ENCODE peak calls at places on chromosomes 6 and 20, in seven cellular contexts. W is tibial artery, M is heart left ventricle, A is uterus, N is PC-3, R is RWPE2, Z is right lobe of liver. F is an unnamed sample. For H3K4me1 and H3K36me3, the result is how much of the 10 kb centered on the place peaks cover.

GRCh38 chr20:9966966-9967365 is 67.8 kb upstream of the ANKEF1 start:
- DNase-seq in Z (no peak), R (no peak), W (no peak), N (peak), M (no peak), A (no peak), F (no peak)

GRCh38 chr6:161949531-161949930 is 675.7 kb upstream of the AGPAT4 start:
- DNase-seq in Z (no peak), R (no peak), W (no peak), N (no peak), M (no peak), A (no peak), F (no peak)

GRCh38 chr6:166032366-166033171 is 135.1 kb downstream of the TBXT start:
- DNase-seq in W (no peak), N (peak), R (no peak), M (peak), A (peak), Z (no peak), F (peak)

GRCh38 chr20:32189691-32190607 is 17.6 kb downstream of the PLAGL2 start:
- DNase-seq in R (peak), N (no peak), Z (peak), M (peak), A (peak), W (peak), F (peak)

GRCh38 chr6:20564777-20565176 is 30.5 kb downstream of the CDKAL1 start:
- DNase-seq in W (no peak), A (no peak), N (no peak), Z (no peak), M (no peak), R (no peak), F (no peak)

GRCh38 chr6:3825851-3826581 is 23.2 kb upstream of the FAM50B start:
- DNase-seq in R (peak), Z (peak), A (peak), W (peak), N (peak), M (peak), F (peak)

GRCh38 chr6:161138545-161139303 is 135.1 kb downstream of the AGPAT4 start:
- DNase-seq in R (no peak), Z (no peak), W (no peak), A (no peak), N (no peak), M (no peak), F (no peak)

GRCh38 chr6:163356324-163356723 is 58.2 kb upstream of the QKI start:
- DNase-seq in A (no peak), R (no peak), M (peak), W (peak), Z (peak), N (peak), F (peak)

GRCh38 chr6:30844118-30844535 is 40.2 kb upstream of the DDR1 start:
- DNase-seq in N (no peak), R (no peak), A (no peak), Z (no peak), M (no peak), W (no peak), F (no peak)

GRCh38 chr6:3320238-3320637 is 61.5 kb downstream of the PSMG4 start:
- DNase-seq in Z (no peak), R (no peak), A (no peak), N (no peak), W (no peak), M (no peak), F (no peak)

GRCh38 chr20:25399038-25399430 is 8.4 kb upstream of the ABHD12 start:
- DNase-seq in Z (no peak), M (peak), R (no peak), N (peak), W (peak), A (peak), F (no peak)

GRCh38 chr6:165884813-165885765 is 222.0 kb upstream of the PDE10A start:
- DNase-seq in A (peak), N (peak), W (peak), R (no peak), M (peak), Z (peak), F (peak)

GRCh38 chr20:1636621-1637020 is 16.8 kb upstream of the SIRPB1 start:
- DNase-seq in M (no peak), R (no peak), W (no peak), A (no peak), N (no peak), Z (no peak), F (no peak)

GRCh38 chr20:51695574-51696303 is 72.5 kb downstream of the ATP9A start:
- DNase-seq in N (peak), A (no peak), R (peak), Z (no peak), M (no peak), W (no peak), F (no peak)

GRCh38 chr6:102986086-102986485 is 1592.6 kb downstream of the GRIK2 start:
- DNase-seq in R (no peak), M (no peak), Z (no peak), A (no peak), N (no peak), W (no peak), F (no peak)

GRCh38 chr20:64100946-64101688 is 6.2 kb downstream of the NPBWR2 start:
- DNase-seq in R (peak), M (no peak), W (no peak), A (no peak), N (no peak), Z (no peak), F (no peak)

GRCh38 chr20:33079267-33079666 is at the start of gene BPIFB4:
- DNase-seq in A (no peak), R (no peak), N (peak), M (no peak), Z (no peak), W (no peak), F (no peak)

GRCh38 chr20:53900380-53900999 is 169.9 kb downstream of the BCAS1 start:
- DNase-seq in M (no peak), Z (no peak), R (no peak), A (no peak), W (no peak), N (peak), F (no peak)

GRCh38 chr6:10740061-10740460 is 7.5 kb upstream of the TMEM14B start:
- DNase-seq in W (no peak), R (no peak), N (no peak), A (no peak), M (no peak), Z (no peak), F (no peak)

GRCh38 chr20:11180186-11180585 is 506.4 kb upstream of the JAG1 start:
- DNase-seq in W (no peak), M (no peak), N (no peak), A (no peak), Z (no peak), R (no peak), F (no peak)

GRCh38 chr20:11182715-11183114 is 508.9 kb upstream of the JAG1 start:
- DNase-seq in Z (no peak), R (no peak), A (no peak), W (peak), N (no peak), M (no peak), F (no peak)

GRCh38 chr20:11176431-11176830 is 502.6 kb upstream of the JAG1 start:
- DNase-seq in M (no peak), A (no peak), W (no peak), Z (no peak), N (peak), R (no peak), F (no peak)

GRCh38 chr20:11181964-11182363 is 508.2 kb upstream of the JAG1 start:
- DNase-seq in N (no peak), W (no peak), R (no peak), A (no peak), Z (no peak), M (no peak), F (no peak)

DNA sequence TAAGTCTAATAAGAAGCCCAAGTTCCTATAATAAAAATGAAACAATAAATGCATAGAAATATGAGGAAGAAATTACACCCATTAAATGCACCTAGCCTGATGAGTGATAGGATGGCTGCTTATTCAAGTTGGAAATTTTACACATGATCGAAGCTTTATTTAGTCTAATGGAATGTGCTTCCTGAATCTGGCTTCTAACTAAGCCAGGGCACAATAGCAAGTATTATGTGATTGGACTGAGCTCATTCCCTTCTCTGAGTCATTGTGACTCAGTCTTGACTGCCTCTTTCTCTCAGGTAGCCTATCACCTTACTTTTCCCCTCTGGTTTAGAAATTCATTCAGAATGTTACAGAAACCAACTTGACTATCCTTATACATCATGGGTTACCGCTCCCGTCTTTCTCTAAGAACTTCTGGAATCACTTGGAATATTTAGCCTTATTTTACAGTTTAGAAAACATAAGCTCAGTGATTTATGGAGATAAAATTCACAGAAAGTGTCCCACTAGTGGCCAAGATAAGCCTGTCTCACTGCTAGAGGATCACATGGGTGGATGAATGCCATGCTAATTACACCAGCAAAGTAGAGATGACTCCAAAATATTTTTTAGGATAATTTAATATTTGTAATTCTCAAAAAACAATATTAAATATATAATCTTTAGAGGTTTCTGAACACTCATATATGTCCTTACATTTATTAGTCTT is 505.3 kb upstream of the JAG1 start:
- DNase-seq in R (no peak), N (peak), A (no peak), Z (no peak), W (no peak), M (no peak), F (no peak)
- TF ChIP-seq CTCF in R (peak), N (peak), A (no peak), Z (no peak), W (no peak), M (no peak), F (no peak)

GRCh38 chr6:108578595-108579038 is 17.9 kb downstream of the FOXO3 start:
- DNase-seq in W (no peak), N (no peak), M (no peak), Z (peak), R (no peak), A (no peak), F (no peak)

GRCh38 chr6:108578166-108578565 is 17.4 kb downstream of the FOXO3 start:
- DNase-seq in M (no peak), Z (no peak), R (no peak), A (no peak), N (no peak), W (no peak), F (no peak)

GRCh38 chr6:108576724-108577123 is 16.0 kb downstream of the FOXO3 start:
- DNase-seq in R (no peak), M (no peak), Z (no peak), N (no peak), W (no peak), A (no peak), F (no peak)

GRCh38 chr6:108574457-108575149 is 13.9 kb downstream of the FOXO3 start:
- DNase-seq in R (no peak), A (no peak), Z (no peak), N (no peak), W (no peak), M (no peak), F (no peak)

GRCh38 chr6:108575905-108576494 is 15.3 kb downstream of the FOXO3 start:
- DNase-seq in R (no peak), W (no peak), Z (no peak), N (no peak), M (no peak), A (no peak), F (no peak)
- H3K4me1 ChIP-seq in R (under half), W (half or more), Z (under half), N (under half), M (half or more), A (under half), F (half or more)

DNA sequence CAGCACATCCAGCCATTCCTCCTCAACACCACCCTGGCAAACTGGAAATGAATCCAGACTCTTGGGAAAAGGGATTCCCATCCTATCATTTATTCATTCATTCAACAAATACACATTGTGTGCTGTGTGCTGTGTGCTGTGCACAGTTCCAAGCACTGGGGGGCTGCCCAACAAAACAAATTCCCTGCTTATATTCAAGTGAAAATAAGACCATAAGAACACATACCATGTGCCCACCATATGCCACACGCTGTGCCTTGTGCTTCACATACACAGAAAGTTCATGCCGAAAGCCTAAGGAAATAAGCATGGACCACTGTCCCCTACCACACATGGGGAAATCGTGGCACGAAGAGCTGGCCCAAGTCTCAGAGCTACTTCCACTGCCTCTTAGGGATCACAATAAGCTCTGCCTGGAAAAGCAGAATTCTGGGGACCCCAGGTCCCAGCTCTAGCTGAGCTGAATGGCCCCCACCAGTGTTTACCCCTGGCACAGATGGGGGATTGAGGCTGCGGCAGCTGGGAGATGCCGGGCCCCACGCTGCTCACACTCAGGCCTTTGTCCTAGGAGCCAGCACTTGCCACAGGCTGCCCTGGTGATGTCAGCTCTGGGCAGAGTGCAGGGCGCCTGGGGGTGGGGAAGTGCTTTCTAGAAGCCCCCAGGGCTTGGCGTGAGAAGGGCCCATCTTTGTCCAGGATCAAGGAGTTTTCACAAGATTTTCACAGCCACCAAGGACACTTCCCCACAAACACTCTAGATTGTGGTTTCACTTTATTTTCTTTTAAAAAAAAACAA is 99.6 kb downstream of the PREX1 start:
- DNase-seq in N (no peak), A (no peak), M (no peak), R (no peak), Z (no peak), W (no peak), F (no peak)
- H3K36me3 ChIP-seq in N (under half), A (under half), M (under half), R (under half), Z (under half), W (under half), F (under half)

DNA sequence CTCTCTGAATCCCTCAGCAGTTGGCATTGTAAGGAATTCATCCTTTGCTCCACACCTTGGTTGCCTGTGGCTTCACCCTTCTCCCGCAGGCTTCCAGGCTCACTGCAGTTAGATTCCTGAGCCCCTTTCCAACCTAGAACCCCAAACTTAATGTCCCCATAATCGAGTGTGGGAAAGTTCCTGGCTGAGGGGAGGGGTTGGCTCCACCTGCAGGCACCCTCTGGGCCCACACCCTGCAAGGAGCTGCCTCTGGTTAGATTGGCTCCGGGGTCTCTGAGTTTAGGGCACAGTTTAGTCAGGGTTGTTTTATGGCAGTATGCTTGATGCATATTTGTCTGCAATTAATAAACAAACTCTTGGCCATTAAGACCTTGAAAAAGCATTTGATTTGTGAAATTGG is 63.4 kb downstream of the MTHFD1L start:
- DNase-seq in Z (no peak), M (no peak), N (no peak), W (no peak), R (no peak), A (no peak), F (no peak)
- TF ChIP-seq CTCF in Z (peak), M (peak), N (peak), W (no peak), R (peak), A (no peak), F (peak)

GRCh38 chr20:57795977-57796560 is 86.3 kb upstream of the PMEPA1 start:
- DNase-seq in Z (no peak), M (no peak), N (no peak), R (peak), W (no peak), A (no peak), F (no peak)
- H3K4me1 ChIP-seq in Z (under half), M (under half), N (under half), R (under half), W (under half), A (under half), F (under half)

GRCh38 chr20:37992802-37993538 is 40.3 kb downstream of the TTI1 start:
- DNase-seq in Z (no peak), W (no peak), A (no peak), N (peak), M (peak), R (peak), F (peak)
- H3K36me3 ChIP-seq in Z (under half), W (under half), A (under half), N (under half), M (under half), R (half or more), F (under half)

GRCh38 chr20:37931153-37931922 is 28.4 kb downstream of the VSTM2L start:
- DNase-seq in M (no peak), Z (no peak), A (no peak), W (no peak), R (no peak), N (no peak), F (no peak)
- TF ChIP-seq CTCF in M (no peak), Z (no peak), A (no peak), W (no peak), R (no peak), N (no peak), F (no peak)